ENCODE peak calls at places on chromosomes 7 and 10, in five cellular contexts. R, O, Q, A and P are unnamed samples.

GRCh38 chr10:70348228-70348850 is 34.1 kb downstream of the LRRC20 start:
- DNase-seq in R (peak), O (no peak), Q (no peak), A (no peak), P (peak)

GRCh38 chr10:74928742-74929191 is 102.4 kb downstream of the KAT6B start:
- DNase-seq in R (peak), Q (no peak), O (no peak), A (peak), P (no peak)

GRCh38 chr10:123884907-123885381 is 6.7 kb downstream of the CPXM2 start:
- DNase-seq in Q (no peak), A (no peak), R (no peak), O (no peak), P (no peak)

GRCh38 chr10:34994565-34995142 is 95.5 kb downstream of the CUL2 start:
- DNase-seq in R (peak), Q (peak), O (no peak), A (peak), P (peak)

GRCh38 chr7:90552521-90552920 is 43.6 kb upstream of the CDK14 start:
- DNase-seq in Q (no peak), O (no peak), R (peak), A (peak), P (peak)

GRCh38 chr7:92697414-92697813 is 107.2 kb upstream of the FAM133B start:
- DNase-seq in O (no peak), R (no peak), A (no peak), Q (no peak), P (no peak)

GRCh38 chr10:84765656-84766055 is 437.3 kb downstream of the CCSER2 start:
- DNase-seq in R (no peak), Q (no peak), A (no peak), O (no peak), P (no peak)

GRCh38 chr10:50972591-50972990 is 87.2 kb upstream of the A1CF start:
- DNase-seq in R (no peak), O (no peak), A (no peak), Q (no peak), P (no peak)

GRCh38 chr10:29648983-29649268 is 14.2 kb upstream of the SVIL start:
- DNase-seq in R (peak), A (peak), Q (peak), O (no peak), P (no peak)

GRCh38 chr10:44966816-44967509 is 7.4 kb downstream of the RASSF4 start:
- DNase-seq in A (peak), R (no peak), Q (no peak), O (no peak), P (peak)

GRCh38 chr7:121498816-121499215 is 102.7 kb upstream of the FAM3C start:
- DNase-seq in Q (no peak), A (no peak), R (no peak), O (no peak), P (no peak)

GRCh38 chr7:5629941-5630340 is 151.5 kb downstream of the RNF216 start:
- DNase-seq in O (no peak), A (peak), R (peak), Q (peak), P (peak)

GRCh38 chr7:156156734-156157408 is 344.6 kb upstream of the SHH start:
- DNase-seq in Q (no peak), A (no peak), R (no peak), O (no peak), P (peak)

GRCh38 chr7:121945066-121945848 is 72.3 kb downstream of the PTPRZ1 start:
- DNase-seq in A (no peak), R (no peak), Q (no peak), O (no peak), P (no peak)

GRCh38 chr7:25454562-25455031 is 226.3 kb upstream of the NPVF start:
- DNase-seq in A (peak), R (peak), Q (no peak), O (peak), P (peak)

GRCh38 chr7:25031007-25031406 is 51.0 kb upstream of the OSBPL3 start:
- DNase-seq in Q (no peak), O (no peak), A (no peak), R (no peak), P (no peak)

GRCh38 chr7:153550173-153550572 is 502.0 kb upstream of the DPP6 start:
- DNase-seq in R (no peak), A (no peak), Q (no peak), O (no peak), P (no peak)

GRCh38 chr7:30285067-30285530 is 702 bp downstream of the ZNRF2 start:
- DNase-seq in O (peak), R (peak), A (no peak), Q (no peak), P (no peak)

GRCh38 chr10:92544296-92544695 is 29.6 kb downstream of the IDE start:
- DNase-seq in O (no peak), R (peak), A (peak), Q (no peak), P (peak)

GRCh38 chr10:123642293-123642692 is 23.9 kb upstream of the GPR26 start:
- DNase-seq in Q (peak), R (no peak), A (no peak), O (no peak), P (no peak)

GRCh38 chr10:14736600-14737081 is 38.1 kb downstream of the FAM107B start:
- DNase-seq in Q (no peak), A (peak), O (peak), R (peak), P (peak)

GRCh38 chr10:89242340-89242680 is 9.3 kb downstream of the LIPA start:
- DNase-seq in Q (no peak), A (no peak), O (no peak), R (no peak), P (no peak)

GRCh38 chr10:130453721-130454542 is 317.7 kb downstream of the GLRX3 start:
- DNase-seq in Q (peak), O (no peak), R (no peak), A (no peak), P (no peak)

GRCh38 chr7:70417061-70417655 is 714.8 kb upstream of the GALNT17 start:
- DNase-seq in O (no peak), R (no peak), A (no peak), Q (no peak), P (no peak)

GRCh38 chr7:122092964-122093797 is 50.9 kb downstream of the AASS start:
- DNase-seq in Q (peak), R (peak), A (peak), O (peak), P (peak)

GRCh38 chr7:128044064-128044463 is 12.8 kb upstream of the LRRC4 start:
- DNase-seq in A (no peak), R (no peak), O (no peak), Q (no peak), P (no peak)

GRCh38 chr7:29190349-29191045 is 4.1 kb upstream of the CHN2 start:
- DNase-seq in Q (no peak), A (no peak), R (no peak), O (no peak), P (no peak)

GRCh38 chr10:51291961-51292360 is 217.7 kb downstream of the PRKG1 start:
- DNase-seq in R (no peak), Q (no peak), A (no peak), O (no peak), P (no peak)

GRCh38 chr10:548212-548897 is 141.1 kb downstream of the DIP2C start:
- DNase-seq in R (no peak), Q (no peak), O (no peak), A (no peak), P (no peak)

GRCh38 chr10:99235872-99236626 is 397 bp upstream of the HPSE2 start:
- DNase-seq in Q (no peak), O (peak), R (peak), A (peak), P (no peak)

GRCh38 chr10:99234067-99234738 is 1.4 kb downstream of the HPSE2 start:
- DNase-seq in A (peak), R (peak), O (peak), Q (no peak), P (peak)

GRCh38 chr10:99234739-99235468 is 748 bp downstream of the HPSE2 start:
- DNase-seq in O (no peak), Q (no peak), A (peak), R (peak), P (peak)

GRCh38 chr10:99236627-99237309 is 1.1 kb upstream of the HPSE2 start:
- DNase-seq in O (no peak), A (no peak), R (no peak), Q (no peak), P (no peak)

DNA sequence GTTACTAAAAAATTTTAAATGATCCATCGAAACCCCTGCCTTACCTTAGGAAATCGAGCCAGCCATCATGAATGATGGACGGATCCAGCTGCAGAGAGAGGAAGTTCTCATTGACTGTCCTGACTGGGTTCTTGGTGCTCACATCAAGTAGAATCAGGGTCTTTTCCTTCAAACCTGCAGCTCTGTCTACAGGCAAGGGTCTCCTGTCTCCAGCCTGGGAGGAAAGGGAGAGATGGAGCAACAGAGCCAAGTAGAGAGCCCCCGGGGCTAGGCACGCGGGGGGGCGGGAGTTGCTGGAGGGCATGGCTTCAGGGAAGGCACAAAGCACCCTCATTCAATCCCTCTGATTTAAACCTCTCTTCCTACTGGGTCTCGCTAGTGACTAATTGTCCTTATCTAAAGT is at the start of gene HPSE2:
- DNase-seq in O (no peak), A (peak), R (peak), Q (no peak), P (peak)
- H3K4me3 ChIP-seq in O (peak), A (no peak), R (peak), Q (no peak), P (peak)

GRCh38 chr7:35968140-35968940 is 167.5 kb downstream of the SEPTIN7 start:
- DNase-seq in R (no peak), O (no peak), Q (no peak), A (no peak), P (no peak)

GRCh38 chr7:35967366-35968139 is 166.7 kb downstream of the SEPTIN7 start:
- DNase-seq in Q (no peak), O (no peak), R (peak), A (no peak), P (no peak)

GRCh38 chr7:35969055-35969454 is 168.2 kb downstream of the SEPTIN7 start:
- DNase-seq in Q (no peak), O (no peak), R (no peak), A (no peak), P (no peak)

GRCh38 chr7:35970458-35970857 is 169.6 kb downstream of the SEPTIN7 start:
- DNase-seq in R (no peak), O (no peak), Q (no peak), A (no peak), P (no peak)

DNA sequence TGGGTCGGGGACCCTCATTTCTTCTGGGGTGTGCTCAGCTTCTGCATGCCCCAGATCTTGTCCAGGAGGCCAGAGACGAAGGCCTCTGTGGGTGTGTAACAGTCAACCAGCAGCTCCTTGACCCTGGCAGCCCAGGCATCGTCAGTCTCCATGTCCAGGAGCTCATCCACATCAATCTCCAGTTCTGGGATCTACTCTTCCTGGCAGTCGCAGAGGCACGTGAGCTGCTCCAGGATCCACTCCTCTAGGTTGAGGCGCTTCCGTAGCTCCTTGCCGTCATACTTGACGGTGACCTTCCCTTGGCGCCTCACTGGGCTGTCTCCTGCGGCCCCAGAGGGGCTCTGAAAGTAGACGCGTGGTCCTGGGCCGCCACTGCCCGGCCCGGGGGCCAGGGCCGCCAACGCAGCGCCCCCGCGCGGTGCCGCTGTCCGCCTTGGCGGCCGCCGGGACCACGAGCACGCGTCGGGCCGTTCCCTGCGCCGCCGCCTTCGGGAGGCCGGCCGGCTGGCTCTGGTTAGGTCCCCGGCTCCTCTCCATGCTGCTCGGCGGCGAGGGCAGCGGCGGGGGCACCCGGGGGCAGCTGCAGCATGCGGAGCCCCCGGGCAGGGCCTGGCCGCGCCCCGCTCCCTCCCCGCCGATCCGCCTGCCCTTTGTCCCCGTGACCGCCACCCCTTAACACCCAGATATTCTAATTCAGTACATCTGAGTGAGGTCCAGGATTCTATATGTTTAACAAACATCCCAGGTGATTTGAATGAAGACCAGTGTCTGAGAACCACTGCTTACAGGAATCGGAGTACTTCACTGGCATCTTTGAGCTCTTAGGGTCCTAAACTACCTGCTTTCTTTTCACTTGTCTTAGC is 170.5 kb downstream of the SEPTIN7 start:
- DNase-seq in O (peak), R (peak), A (no peak), Q (no peak), P (peak)
- H3K4me3 ChIP-seq in O (peak), R (no peak), A (no peak), Q (no peak), P (no peak)

GRCh38 chr7:136940122-136940521 is 71.7 kb downstream of the CHRM2 start:
- DNase-seq in A (no peak), O (no peak), R (no peak), Q (no peak), P (no peak)
- H3K4me3 ChIP-seq in A (no peak), O (no peak), R (no peak), Q (no peak), P (no peak)

GRCh38 chr7:95828824-95829428 is 56.6 kb downstream of the DYNC1I1 start:
- DNase-seq in A (no peak), Q (no peak), O (no peak), R (no peak), P (no peak)
- H3K4me3 ChIP-seq in A (no peak), Q (no peak), O (no peak), R (no peak), P (no peak)

GRCh38 chr7:27386581-27386980 is 144.0 kb downstream of the EVX1 start:
- DNase-seq in A (no peak), O (no peak), Q (no peak), R (no peak), P (no peak)
- H3K4me3 ChIP-seq in A (no peak), O (no peak), Q (no peak), R (no peak), P (no peak)

GRCh38 chr7:2399848-2400587 is 3.4 kb upstream of the CHST12 start:
- DNase-seq in A (peak), Q (peak), O (peak), R (peak), P (peak)
- H3K4me3 ChIP-seq in A (no peak), Q (no peak), O (no peak), R (no peak), P (peak)

GRCh38 chr7:45919231-45919825 is 1.7 kb downstream of the IGFBP3 start:
- DNase-seq in A (peak), R (no peak), O (no peak), Q (no peak), P (no peak)
- H3K4me3 ChIP-seq in A (no peak), R (no peak), O (peak), Q (no peak), P (no peak)

GRCh38 chr10:86956841-86957448 is 470 bp downstream of the MMRN2 start:
- DNase-seq in A (no peak), O (no peak), R (no peak), Q (no peak), P (no peak)
- H3K4me3 ChIP-seq in A (no peak), O (peak), R (no peak), Q (no peak), P (no peak)

DNA sequence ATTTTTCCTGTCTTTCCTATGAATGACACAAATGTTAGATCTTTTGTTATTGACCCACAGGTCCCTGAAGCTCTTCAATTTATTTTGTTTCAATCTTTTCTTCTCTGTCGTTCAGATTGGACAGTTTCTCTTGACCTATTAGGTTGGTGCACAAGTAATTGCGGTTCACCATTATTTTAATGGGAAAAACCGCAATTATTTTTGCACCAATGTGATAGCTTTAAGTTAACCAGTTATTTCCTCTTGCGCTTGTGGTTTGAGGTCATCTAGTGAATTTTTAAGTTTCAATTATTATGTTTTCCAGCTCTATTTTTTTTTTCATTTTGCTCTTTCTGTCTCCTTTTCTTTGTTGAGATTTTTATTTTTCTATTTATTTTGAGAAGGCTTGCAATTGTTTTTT is 399.2 kb downstream of the INHBA start:
- DNase-seq in O (no peak), A (no peak), Q (no peak), R (no peak), P (no peak)
- H3K4me3 ChIP-seq in O (no peak), A (no peak), Q (no peak), R (no peak), P (no peak)